ENCODE peak calls at places on chromosomes 16 and 17, in seven cellular contexts. One of them, this sample, is unnamed.

GRCh38 chr17:75289832-75290337 is 652 bp upstream of the SLC25A19 start:
- DNase-seq in nucleus accumbens: no peak
- DNase-seq in substantia nigra: no peak
- DNase-seq in neural progenitor cell: no peak
- DNase-seq in testis: peak; percentile 75
- DNase-seq in NCI-H1694 treated with DMSO at 0.1 percent for 48 hours: no peak
- DNase-seq in effector memory CD4-positive, alpha-beta T cell: peak; percentile 56
- DNase-seq in this sample: peak; percentile 72

GRCh38 chr16:10935491-10935890 is 6.8 kb downstream of the DEXI start:
- DNase-seq in nucleus accumbens: no peak
- DNase-seq in substantia nigra: no peak
- DNase-seq in neural progenitor cell: no peak
- DNase-seq in testis: no peak
- DNase-seq in NCI-H1694 treated with DMSO at 0.1 percent for 48 hours: no peak
- DNase-seq in effector memory CD4-positive, alpha-beta T cell: no peak
- DNase-seq in this sample: no peak

GRCh38 chr16:11685844-11686618 is 17.8 kb downstream of the SNN start:
- DNase-seq in nucleus accumbens: no peak
- DNase-seq in substantia nigra: no peak
- DNase-seq in neural progenitor cell: no peak
- DNase-seq in testis: no peak
- DNase-seq in NCI-H1694 treated with DMSO at 0.1 percent for 48 hours: no peak
- DNase-seq in effector memory CD4-positive, alpha-beta T cell: no peak
- DNase-seq in this sample: no peak

GRCh38 chr16:88523381-88524159 is 46.6 kb upstream of the ZC3H18 start:
- DNase-seq in nucleus accumbens: no peak
- DNase-seq in substantia nigra: no peak
- DNase-seq in neural progenitor cell: no peak
- DNase-seq in testis: no peak
- DNase-seq in NCI-H1694 treated with DMSO at 0.1 percent for 48 hours: no peak
- DNase-seq in effector memory CD4-positive, alpha-beta T cell: no peak
- DNase-seq in this sample: no peak

GRCh38 chr17:48997827-48998556 is 807 bp downstream of the IGF2BP1 start:
- DNase-seq in nucleus accumbens: no peak
- DNase-seq in substantia nigra: no peak
- DNase-seq in neural progenitor cell: peak; percentile 52
- DNase-seq in testis: no peak
- DNase-seq in NCI-H1694 treated with DMSO at 0.1 percent for 48 hours: no peak
- DNase-seq in effector memory CD4-positive, alpha-beta T cell: no peak
- DNase-seq in this sample: peak; percentile 24

GRCh38 chr16:73354426-73354825 is 306.5 kb upstream of the ZFHX3 start:
- DNase-seq in nucleus accumbens: no peak
- DNase-seq in substantia nigra: no peak
- DNase-seq in neural progenitor cell: peak; percentile 63
- DNase-seq in testis: no peak
- DNase-seq in NCI-H1694 treated with DMSO at 0.1 percent for 48 hours: no peak
- DNase-seq in effector memory CD4-positive, alpha-beta T cell: no peak
- DNase-seq in this sample: no peak

GRCh38 chr16:89395150-89396142 is 94.9 kb downstream of the ANKRD11 start:
- DNase-seq in nucleus accumbens: peak; percentile 74
- DNase-seq in substantia nigra: peak; percentile 55
- DNase-seq in neural progenitor cell: peak; percentile 39
- DNase-seq in testis: peak; percentile 94
- DNase-seq in NCI-H1694 treated with DMSO at 0.1 percent for 48 hours: peak; percentile 43
- DNase-seq in effector memory CD4-positive, alpha-beta T cell: no peak
- DNase-seq in this sample: peak; percentile 99

GRCh38 chr16:81697321-81697885 is 81.7 kb upstream of the PLCG2 start:
- DNase-seq in nucleus accumbens: peak; percentile 38
- DNase-seq in substantia nigra: peak; percentile 51
- DNase-seq in neural progenitor cell: peak; percentile 65
- DNase-seq in testis: no peak
- DNase-seq in NCI-H1694 treated with DMSO at 0.1 percent for 48 hours: peak; percentile 7
- DNase-seq in effector memory CD4-positive, alpha-beta T cell: peak; percentile 12
- DNase-seq in this sample: peak; percentile 72

GRCh38 chr16:57539072-57539796 is 2.9 kb upstream of the CCDC102A start:
- DNase-seq in nucleus accumbens: no peak
- DNase-seq in substantia nigra: no peak
- DNase-seq in neural progenitor cell: no peak
- DNase-seq in testis: no peak
- DNase-seq in NCI-H1694 treated with DMSO at 0.1 percent for 48 hours: no peak
- DNase-seq in effector memory CD4-positive, alpha-beta T cell: no peak
- DNase-seq in this sample: no peak

GRCh38 chr17:77184474-77184873 is 43.7 kb downstream of the SEC14L1 start:
- DNase-seq in nucleus accumbens: no peak
- DNase-seq in substantia nigra: no peak
- DNase-seq in neural progenitor cell: no peak
- DNase-seq in testis: no peak
- DNase-seq in NCI-H1694 treated with DMSO at 0.1 percent for 48 hours: no peak
- DNase-seq in effector memory CD4-positive, alpha-beta T cell: no peak
- DNase-seq in this sample: peak; percentile 71

GRCh38 chr16:5642470-5642869 is 544.9 kb upstream of the EEF2KMT start:
- DNase-seq in nucleus accumbens: no peak
- DNase-seq in substantia nigra: no peak
- DNase-seq in neural progenitor cell: peak; percentile 67
- DNase-seq in testis: no peak
- DNase-seq in NCI-H1694 treated with DMSO at 0.1 percent for 48 hours: no peak
- DNase-seq in effector memory CD4-positive, alpha-beta T cell: no peak
- DNase-seq in this sample: no peak